ENCODE peak calls at places on chromosome 20, in five cellular contexts. One of them, this sample, is unnamed.

GRCh38 chr20:24465730-24466129 is 3.7 kb upstream of the SYNDIG1 start:
- DNase-seq in DMS 273 treated with DMSO at 0.1 percent for 48 hours: peak
- DNase-seq in IMR-90: no peak
- DNase-seq in stimulated activated CD4-positive, alpha-beta T cell treated with anti-CD3 and anti-CD28 coated beads, Interleukin-1b, Interleukin-23, amount 100 ng/mL, for 1 hour: no peak
- DNase-seq in dorsolateral prefrontal cortex: peak
- DNase-seq in this sample: peak

GRCh38 chr20:52847739-52848359 is 124.3 kb upstream of the TSHZ2 start:
- DNase-seq in DMS 273 treated with DMSO at 0.1 percent for 48 hours: no peak
- DNase-seq in IMR-90: no peak
- DNase-seq in stimulated activated CD4-positive, alpha-beta T cell treated with anti-CD3 and anti-CD28 coated beads, Interleukin-1b, Interleukin-23, amount 100 ng/mL, for 1 hour: no peak
- DNase-seq in dorsolateral prefrontal cortex: no peak
- DNase-seq in this sample: no peak

GRCh38 chr20:58233881-58234528 is 5.6 kb upstream of the ANKRD60 start:
- DNase-seq in DMS 273 treated with DMSO at 0.1 percent for 48 hours: no peak
- DNase-seq in IMR-90: no peak
- DNase-seq in stimulated activated CD4-positive, alpha-beta T cell treated with anti-CD3 and anti-CD28 coated beads, Interleukin-1b, Interleukin-23, amount 100 ng/mL, for 1 hour: no peak
- DNase-seq in dorsolateral prefrontal cortex: no peak
- DNase-seq in this sample: no peak

GRCh38 chr20:18005990-18006364 is 37.2 kb downstream of the MGME1 start:
- DNase-seq in DMS 273 treated with DMSO at 0.1 percent for 48 hours: no peak
- DNase-seq in IMR-90: no peak
- DNase-seq in stimulated activated CD4-positive, alpha-beta T cell treated with anti-CD3 and anti-CD28 coated beads, Interleukin-1b, Interleukin-23, amount 100 ng/mL, for 1 hour: no peak
- DNase-seq in dorsolateral prefrontal cortex: no peak
- DNase-seq in this sample: no peak

GRCh38 chr20:36745234-36745926 is 510 bp downstream of the NDRG3 start:
- DNase-seq in DMS 273 treated with DMSO at 0.1 percent for 48 hours: no peak
- DNase-seq in IMR-90: no peak
- DNase-seq in stimulated activated CD4-positive, alpha-beta T cell treated with anti-CD3 and anti-CD28 coated beads, Interleukin-1b, Interleukin-23, amount 100 ng/mL, for 1 hour: no peak
- DNase-seq in dorsolateral prefrontal cortex: no peak
- DNase-seq in this sample: no peak

GRCh38 chr20:58688838-58689237 is 3.8 kb upstream of the NPEPL1 start:
- DNase-seq in DMS 273 treated with DMSO at 0.1 percent for 48 hours: peak
- DNase-seq in IMR-90: peak
- DNase-seq in stimulated activated CD4-positive, alpha-beta T cell treated with anti-CD3 and anti-CD28 coated beads, Interleukin-1b, Interleukin-23, amount 100 ng/mL, for 1 hour: no peak
- DNase-seq in dorsolateral prefrontal cortex: no peak
- DNase-seq in this sample: no peak

GRCh38 chr20:59955131-59955796 is 3.0 kb upstream of the CDH26 start:
- DNase-seq in DMS 273 treated with DMSO at 0.1 percent for 48 hours: no peak
- DNase-seq in IMR-90: no peak
- DNase-seq in stimulated activated CD4-positive, alpha-beta T cell treated with anti-CD3 and anti-CD28 coated beads, Interleukin-1b, Interleukin-23, amount 100 ng/mL, for 1 hour: no peak
- DNase-seq in dorsolateral prefrontal cortex: no peak
- DNase-seq in this sample: peak

GRCh38 chr20:22763257-22763906 is 179.0 kb upstream of the FOXA2 start:
- DNase-seq in DMS 273 treated with DMSO at 0.1 percent for 48 hours: no peak
- DNase-seq in IMR-90: no peak
- DNase-seq in stimulated activated CD4-positive, alpha-beta T cell treated with anti-CD3 and anti-CD28 coated beads, Interleukin-1b, Interleukin-23, amount 100 ng/mL, for 1 hour: no peak
- DNase-seq in dorsolateral prefrontal cortex: no peak
- DNase-seq in this sample: no peak

GRCh38 chr20:5705827-5706226 is 44.4 kb upstream of the SHLD1 start:
- DNase-seq in DMS 273 treated with DMSO at 0.1 percent for 48 hours: no peak
- DNase-seq in IMR-90: no peak
- DNase-seq in stimulated activated CD4-positive, alpha-beta T cell treated with anti-CD3 and anti-CD28 coated beads, Interleukin-1b, Interleukin-23, amount 100 ng/mL, for 1 hour: no peak
- DNase-seq in dorsolateral prefrontal cortex: no peak
- DNase-seq in this sample: no peak

This sample was measured in pons.